ENCODE peak calls at places on chromosomes 7 and 10, in six cellular contexts. U, W, Q, C, Z and M are unnamed samples.

GRCh38 chr10:78784454-78785414 is 284.0 kb upstream of the ZMIZ1 start:
- DNase-seq in Z (no peak), W (no peak), U (no peak), C (no peak), Q (no peak), M (no peak)

GRCh38 chr10:71049994-71050393 is 161.6 kb upstream of the PCBD1 start:
- DNase-seq in C (no peak), Z (no peak), W (no peak), Q (no peak), U (no peak), M (no peak)

GRCh38 chr7:27110977-27111752 is 8.7 kb upstream of the HOXA2 start:
- DNase-seq in Q (no peak), C (peak; percentile 88), Z (no peak), W (no peak), U (peak; percentile 55), M (peak; percentile 61)

GRCh38 chr10:132656283-132657126 is 118.9 kb downstream of the INPP5A start:
- DNase-seq in Z (no peak), W (no peak), U (no peak), Q (no peak), C (no peak), M (no peak)

GRCh38 chr10:128087884-128088695 is 38.1 kb downstream of the MKI67 start:
- DNase-seq in C (no peak), Z (peak; percentile 11), W (no peak), Q (no peak), U (no peak), M (no peak)

GRCh38 chr7:5519515-5519928 is 95.9 kb upstream of the TNRC18 start:
- DNase-seq in Z (no peak), C (no peak), U (no peak), Q (no peak), W (no peak), M (no peak)

GRCh38 chr10:26488344-26488743 is 50.2 kb downstream of the APBB1IP start:
- DNase-seq in Z (no peak), U (peak; percentile 97), Q (peak; percentile 18), C (no peak), W (no peak), M (no peak)

GRCh38 chr7:77181739-77182138 is 17.9 kb downstream of the FGL2 start:
- DNase-seq in W (no peak), Q (no peak), Z (no peak), C (no peak), U (no peak), M (no peak)

GRCh38 chr10:70677016-70677415 is 4.7 kb downstream of the ADAMTS14 start:
- DNase-seq in U (no peak), C (no peak), Q (no peak), W (no peak), Z (no peak), M (no peak)

GRCh38 chr7:80895056-80895455 is 23.8 kb downstream of the SEMA3C start:
- DNase-seq in U (no peak), C (no peak), Q (no peak), W (no peak), Z (no peak), M (no peak)

GRCh38 chr7:47032171-47032915 is 549.6 kb downstream of the TNS3 start:
- DNase-seq in Z (no peak), Q (no peak), W (no peak), C (peak; percentile 58), U (no peak), M (no peak)

GRCh38 chr7:27587429-27587828 is 75.3 kb downstream of the HIBADH start:
- DNase-seq in Q (no peak), U (no peak), W (no peak), C (no peak), Z (no peak), M (no peak)

GRCh38 chr7:925601-926000 is 28.9 kb downstream of the ADAP1 start:
- DNase-seq in C (no peak), Z (no peak), U (no peak), W (no peak), Q (peak; percentile 39), M (no peak)

GRCh38 chr7:128909605-128910568 is 622 bp downstream of the KCP start:
- DNase-seq in C (peak; percentile 66), Q (no peak), U (peak; percentile 69), Z (peak; percentile 79), W (peak; percentile 14), M (peak; percentile 74)

GRCh38 chr7:90401989-90402388 is 1.3 kb upstream of the CLDN12 start:
- DNase-seq in Z (peak; percentile 44), W (no peak), Q (no peak), C (peak; percentile 47), U (no peak), M (no peak)

GRCh38 chr10:5033061-5033770 is 29.6 kb upstream of the AKR1C2 start:
- DNase-seq in Z (no peak), C (peak; percentile 82), W (peak; percentile 69), U (peak; percentile 84), Q (no peak), M (peak; percentile 81)

GRCh38 chr10:128125944-128126764 is at the start of gene MKI67:
- DNase-seq in Q (peak; percentile 88), U (peak; percentile 96), Z (peak; percentile 59), C (peak; percentile 83), W (peak; percentile 71), M (peak; percentile 97)

GRCh38 chr10:74704629-74705360 is 121.6 kb upstream of the KAT6B start:
- DNase-seq in U (no peak), C (peak; percentile 70), Q (no peak), W (peak; percentile 46), Z (no peak), M (no peak)

GRCh38 chr10:115854740-115855435 is 418.1 kb downstream of the GFRA1 start:
- DNase-seq in Q (no peak), W (no peak), Z (no peak), U (peak; percentile 59), C (no peak), M (peak; percentile 13)

GRCh38 chr10:60480865-60481563 is 91.3 kb upstream of the ANK3 start:
- DNase-seq in W (peak; percentile 79), Q (no peak), U (peak; percentile 61), Z (no peak), C (peak; percentile 92), M (peak; percentile 34)

GRCh38 chr7:30983042-30983913 is 19.5 kb downstream of the GHRHR start:
- DNase-seq in U (peak; percentile 83), W (peak; percentile 70), C (peak; percentile 77), Z (peak; percentile 67), Q (peak; percentile 74), M (peak; percentile 89)

GRCh38 chr7:69412331-69413146 is 185.7 kb upstream of the AUTS2 start:
- DNase-seq in C (no peak), Z (no peak), Q (no peak), W (no peak), U (peak; percentile 0), M (no peak)

GRCh38 chr10:1328951-1329614 is 272.9 kb downstream of the WDR37 start:
- DNase-seq in Q (no peak), U (no peak), W (no peak), C (no peak), Z (no peak), M (no peak)

GRCh38 chr10:96636546-96636945 is 49.7 kb upstream of the TM9SF3 start:
- DNase-seq in Q (no peak), U (no peak), W (no peak), C (no peak), Z (no peak), M (no peak)

GRCh38 chr7:77427996-77428603 is 12.0 kb upstream of the GSAP start:
- DNase-seq in Z (no peak), C (peak; percentile 51), U (peak; percentile 97), W (no peak), Q (peak; percentile 10), M (no peak)

GRCh38 chr10:87771871-87772500 is 46.0 kb downstream of the ATAD1 start:
- DNase-seq in W (no peak), C (peak; percentile 46), Q (no peak), U (peak; percentile 63), Z (no peak), M (no peak)

GRCh38 chr10:1400129-1400865 is 337.0 kb downstream of the ADARB2 start:
- DNase-seq in Z (no peak), Q (no peak), C (no peak), U (no peak), W (no peak), M (no peak)